ENCODE peak calls at places on chromosomes 11 and 22, in four cellular contexts. Q is prostate gland; J is GM23338; X is CD8-positive, alpha-beta memory T cell. G is an unnamed sample.

GRCh38 chr11:70826541-70826943 is 425.8 kb downstream of the SHANK2 start:
- DNase-seq in X (no peak), J (peak; percentile 62), Q (peak; percentile 13), G (no peak)

GRCh38 chr11:122709042-122709760 is 53.7 kb downstream of the UBASH3B start:
- DNase-seq in X (no peak), J (no peak), Q (no peak), G (no peak)

GRCh38 chr22:47354668-47355387 is 592.4 kb downstream of the TBC1D22A start:
- DNase-seq in J (no peak), X (no peak), Q (no peak), G (no peak)

GRCh38 chr11:63573881-63574855 is 11.0 kb upstream of the PLAAT2 start:
- DNase-seq in J (no peak), X (peak; percentile 6), Q (peak; percentile 67), G (peak; percentile 83)

GRCh38 chr11:1433568-1433967 is 43.8 kb downstream of the BRSK2 start:
- DNase-seq in J (no peak), X (no peak), Q (no peak), G (no peak)

GRCh38 chr11:75237050-75237449 is 3.5 kb upstream of the TPBGL start:
- DNase-seq in X (no peak), J (no peak), Q (no peak), G (no peak)

GRCh38 chr11:69576069-69576782 is 64.7 kb upstream of the CCND1 start:
- DNase-seq in X (no peak), Q (no peak), J (no peak), G (peak; percentile 85)

GRCh38 chr11:11391796-11392195 is 38.7 kb upstream of the CSNK2A3 start:
- DNase-seq in J (no peak), Q (no peak), X (no peak), G (no peak)

GRCh38 chr11:1229471-1230120 is 6.7 kb downstream of the MUC5B start:
- DNase-seq in X (no peak), J (no peak), Q (no peak), G (no peak)

GRCh38 chr11:17767301-17767885 is 32.8 kb downstream of the KCNC1 start:
- DNase-seq in X (no peak), J (no peak), Q (no peak), G (peak; percentile 76)

GRCh38 chr11:8634498-8634897 is 40.5 kb upstream of the STK33 start:
- DNase-seq in X (no peak), Q (no peak), J (no peak), G (no peak)

GRCh38 chr11:17277024-17277584 is 565 bp downstream of the NUCB2 start:
- DNase-seq in Q (peak; percentile 16), J (peak; percentile 27), X (no peak), G (peak; percentile 87)

GRCh38 chr11:118913411-118914125 is 12.2 kb downstream of the BCL9L start:
- DNase-seq in J (no peak), X (peak; percentile 55), Q (no peak), G (peak; percentile 68)

GRCh38 chr22:27139935-27140493 is 482.6 kb downstream of the MIAT start:
- DNase-seq in X (no peak), Q (no peak), J (no peak), G (no peak)

GRCh38 chr22:29397791-29398190 is 9.4 kb upstream of the AP1B1 start:
- DNase-seq in J (no peak), X (no peak), Q (no peak), G (no peak)

GRCh38 chr11:35005156-35005780 is 88.8 kb downstream of the PDHX start:
- DNase-seq in J (no peak), X (no peak), Q (peak; percentile 77), G (no peak)

GRCh38 chr11:1931326-1931725 is 11.8 kb downstream of the TNNT3 start:
- DNase-seq in X (no peak), J (no peak), Q (no peak), G (no peak)

GRCh38 chr22:49268924-49269323 is 558.7 kb downstream of the BRD1 start:
- DNase-seq in Q (no peak), X (no peak), J (no peak), G (no peak)

GRCh38 chr22:43126506-43127165 is 16.1 kb downstream of the BIK start:
- DNase-seq in Q (no peak), X (no peak), J (no peak), G (peak; percentile 56)

GRCh38 chr11:9600651-9601040 is 27.2 kb downstream of the WEE1 start:
- DNase-seq in Q (no peak), J (no peak), X (no peak), G (no peak)

GRCh38 chr11:118198370-118198769 is 21.9 kb upstream of the SCN2B start:
- DNase-seq in J (peak; percentile 87), Q (peak; percentile 66), X (peak; percentile 78), G (peak; percentile 82)

GRCh38 chr11:554824-555499 is 5.6 kb downstream of the LMNTD2 start:
- DNase-seq in J (peak; percentile 96), Q (peak; percentile 73), X (peak; percentile 70), G (peak; percentile 74)

GRCh38 chr11:3014314-3014938 is 22.3 kb upstream of the NAP1L4 start:
- DNase-seq in Q (no peak), X (peak; percentile 56), J (no peak), G (no peak)

GRCh38 chr11:72826191-72826941 is 12.2 kb downstream of the ATG16L2 start:
- DNase-seq in X (no peak), Q (no peak), J (no peak), G (no peak)

GRCh38 chr11:116135897-116136296 is 631.7 kb upstream of the CADM1 start:
- DNase-seq in J (no peak), Q (no peak), X (no peak), G (no peak)

GRCh38 chr22:49650336-49651241 is 177.1 kb downstream of the BRD1 start:
- DNase-seq in X (no peak), Q (no peak), J (no peak), G (no peak)

GRCh38 chr11:64893194-64894069 is 15.0 kb upstream of the EHD1 start:
- DNase-seq in Q (no peak), J (no peak), X (no peak), G (no peak)

GRCh38 chr11:106021181-106021966 is 666 bp downstream of the MSANTD4 start:
- DNase-seq in X (no peak), Q (no peak), J (peak; percentile 32), G (peak; percentile 50)

GRCh38 chr11:128471138-128471661 is 116.2 kb downstream of the ETS1 start:
- DNase-seq in Q (no peak), J (no peak), X (no peak), G (peak; percentile 62)
- H3K4me3 ChIP-seq in Q (no peak overlapping the region), J (no peak overlapping the region), X (peak overlapping the region; percentile 69), G (no peak overlapping the region)

GRCh38 chr11:57650739-57651090 is 1.0 kb upstream of the YPEL4 start:
- DNase-seq in J (no peak), X (no peak), Q (no peak), G (no peak)

GRCh38 chr11:57651408-57651807 is 1.7 kb upstream of the YPEL4 start:
- DNase-seq in X (no peak), Q (no peak), J (no peak), G (no peak)

GRCh38 chr11:57648791-57649735 is 649 bp downstream of the YPEL4 start:
- DNase-seq in Q (no peak), J (peak; percentile 76), X (no peak), G (no peak)

GRCh38 chr11:57647960-57648776 is 1.5 kb downstream of the YPEL4 start:
- DNase-seq in J (peak; percentile 35), X (no peak), Q (no peak), G (peak; percentile 26)

DNA sequence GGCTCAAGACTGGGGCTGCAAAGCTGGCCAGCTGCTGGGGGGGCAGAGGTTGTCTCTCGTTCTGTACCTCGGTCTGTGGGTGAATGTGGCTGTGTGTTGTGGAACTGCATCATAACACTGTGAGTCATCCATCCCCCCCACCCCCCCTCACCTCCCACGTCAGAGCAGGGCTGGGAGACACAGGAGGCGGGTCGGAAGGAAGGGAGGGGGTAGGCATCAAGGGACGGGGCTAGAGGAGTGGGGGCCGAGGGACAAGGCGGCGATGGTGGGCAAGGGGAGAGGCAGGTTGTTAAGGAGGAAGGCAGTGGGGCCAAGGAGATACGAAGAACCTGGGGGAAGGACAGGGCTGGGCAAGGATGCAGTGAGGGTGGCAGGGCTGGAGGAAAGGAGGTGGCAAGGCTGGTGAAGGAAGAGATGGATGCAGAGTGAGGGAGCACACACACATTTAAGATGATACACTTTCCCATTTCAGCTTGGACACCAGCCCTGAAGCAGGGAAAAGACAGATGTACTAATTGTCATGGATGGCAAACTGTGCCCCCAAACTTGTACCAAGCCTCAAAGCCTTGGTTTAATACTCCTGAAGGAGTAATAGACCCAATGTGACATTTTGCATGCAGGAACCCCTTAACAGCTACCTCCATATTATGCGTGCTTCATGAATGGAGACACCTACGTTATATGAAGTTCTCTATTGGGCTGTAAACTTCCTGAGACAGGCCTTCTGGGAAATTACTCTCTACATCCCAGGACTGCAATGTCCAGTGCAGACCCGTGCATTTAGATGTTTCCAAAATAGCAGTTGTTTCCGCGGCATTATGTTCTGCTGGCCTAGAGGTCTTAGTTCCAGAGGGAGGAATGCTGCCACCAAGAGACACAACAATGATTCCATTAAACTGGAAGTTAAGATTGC is at the start of gene YPEL4:
- DNase-seq in X (peak; percentile 66), Q (no peak), J (peak; percentile 69), G (peak; percentile 57)
- H3K4me3 ChIP-seq in X (peak within 1 kb of the TSS; percentile 66), Q (peak within 1 kb of the TSS; percentile 26), J (peak within 1 kb of the TSS; percentile 73), G (no peak within 1 kb of the TSS)

DNA sequence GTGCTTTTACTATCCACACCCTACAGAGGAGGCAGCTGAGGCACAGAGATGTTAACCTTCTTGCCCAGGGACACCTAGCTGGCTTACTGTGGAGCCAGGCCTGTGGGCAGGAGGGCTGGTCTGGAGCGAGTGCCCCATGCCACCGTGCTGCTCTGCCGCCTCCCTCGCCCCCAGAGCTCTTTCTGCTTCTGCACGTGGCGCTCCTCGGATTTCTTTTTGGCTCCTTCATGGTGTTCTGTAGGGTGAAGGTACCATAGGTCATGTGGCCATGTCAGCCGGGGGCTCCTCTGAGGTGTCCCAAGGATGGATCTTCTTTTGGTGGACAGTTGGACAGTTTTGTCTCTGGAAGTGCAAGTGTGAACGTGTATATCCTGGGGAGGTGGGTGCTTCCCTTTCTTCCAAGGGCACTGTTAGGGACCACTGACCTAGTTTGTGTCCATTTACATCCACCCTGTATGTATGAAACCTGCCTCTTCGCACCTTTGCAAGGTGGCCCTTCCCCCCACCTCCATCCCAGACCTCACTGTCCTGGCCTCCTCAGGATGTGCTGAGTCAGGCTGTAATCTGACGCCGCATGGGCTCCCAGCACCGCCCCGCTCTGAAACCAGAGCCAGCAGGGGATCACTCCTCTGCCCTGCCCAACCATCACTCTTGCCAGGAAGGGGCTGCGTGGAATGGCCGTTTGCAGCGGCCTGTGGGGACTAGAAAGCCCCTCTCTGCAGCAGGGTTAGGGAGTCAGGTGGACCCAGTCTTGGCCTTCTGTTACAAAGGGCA is 31.7 kb downstream of the POLR3H start:
- DNase-seq in X (no peak), J (peak; percentile 96), Q (peak; percentile 52), G (no peak)
- H3K4me3 ChIP-seq in X (no peak overlapping the region), J (no peak overlapping the region), Q (no peak overlapping the region), G (no peak overlapping the region)

DNA sequence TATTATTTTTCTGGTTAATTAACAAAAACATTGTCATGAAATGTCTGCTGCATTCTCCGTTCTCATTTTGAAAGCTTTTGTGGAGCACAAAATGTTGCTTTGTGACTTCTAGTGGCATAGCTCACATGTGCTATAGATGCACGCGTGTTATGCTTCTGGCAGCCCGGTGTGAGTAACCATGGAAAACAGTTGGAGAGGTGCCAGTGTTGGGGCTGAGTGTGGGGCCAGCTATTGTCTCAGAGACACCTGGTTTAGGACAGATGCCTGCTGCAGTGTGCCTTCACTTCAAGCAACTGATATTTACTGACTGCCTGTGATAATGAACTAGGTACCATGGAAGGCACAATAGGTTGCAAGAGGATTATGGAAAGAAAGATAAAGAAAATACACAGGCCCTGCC is 760.6 kb downstream of the NTM start:
- DNase-seq in Q (no peak), J (no peak), X (no peak), G (no peak)
- H3K4me3 ChIP-seq in Q (no peak overlapping the region), J (no peak overlapping the region), X (no peak overlapping the region), G (no peak overlapping the region)

G was measured in NB4.